ENCODE peak calls at places on chromosomes 12 and 14, in four cellular contexts. V is HepG2, G is H1, Q is K562. J is an unnamed sample.

GRCh38 chr12:49236423-49236822 is 28.5 kb upstream of the TUBA1C start:
- DNase-seq in G (no peak), Q (no peak), V (no peak), J (no peak)

GRCh38 chr14:75170797-75171196 is 5.6 kb downstream of the TMED10 start:
- DNase-seq in G (no peak), V (no peak), Q (no peak), J (no peak)

GRCh38 chr12:26987634-26988424 is 26.4 kb downstream of the TM7SF3 start:
- DNase-seq in G (no peak), V (no peak), Q (no peak), J (no peak)

GRCh38 chr14:54312166-54312801 is 84.5 kb upstream of the CDKN3 start:
- DNase-seq in V (no peak), G (no peak), Q (no peak), J (no peak)

GRCh38 chr12:47079894-47080724 is at the start of gene AMIGO2:
- DNase-seq in Q (peak; percentile 59), G (peak; percentile 72), V (no peak), J (no peak)

GRCh38 chr12:11344504-11344903 is 34.3 kb upstream of the PRB4 start:
- DNase-seq in G (no peak), V (peak; percentile 4), Q (no peak), J (no peak)

GRCh38 chr14:102777711-102778615 is 714 bp downstream of the TRAF3 start:
- DNase-seq in Q (peak; percentile 66), V (no peak), G (no peak), J (no peak)

GRCh38 chr12:11719678-11720099 is 70.2 kb downstream of the ETV6 start:
- DNase-seq in G (no peak), V (no peak), Q (no peak), J (no peak)

GRCh38 chr12:117830471-117830870 is 138.3 kb downstream of the KSR2 start:
- DNase-seq in G (no peak), V (no peak), Q (no peak), J (no peak)

GRCh38 chr14:58426819-58427288 is 477 bp downstream of the TIMM9 start:
- DNase-seq in G (peak; percentile 78), Q (peak; percentile 46), V (peak; percentile 56), J (no peak)

GRCh38 chr14:104593710-104594121 is 10.9 kb downstream of the TMEM179 start:
- DNase-seq in V (no peak), G (no peak), Q (no peak), J (no peak)

GRCh38 chr12:101740980-101741379 is 1.7 kb upstream of the SYCP3 start:
- DNase-seq in V (no peak), G (no peak), Q (no peak), J (no peak)

GRCh38 chr12:50554651-50555050 is 49.9 kb downstream of the DIP2B start:
- DNase-seq in V (no peak), G (no peak), Q (no peak), J (no peak)
- TF ChIP-seq EP300 in V (no peak), G (no peak), Q (no peak), J (no peak)

GRCh38 chr12:78746001-78746400 is 118.6 kb upstream of the SYT1 start:
- DNase-seq in G (no peak), V (no peak), Q (no peak), J (no peak)
- TF ChIP-seq CREB1 in G (no peak), V (no peak), Q (no peak), J (no peak)

GRCh38 chr12:121467638-121468403 is 67.9 kb downstream of the RNF34 start:
- DNase-seq in V (no peak), G (peak; percentile 84), Q (no peak), J (no peak)
- TF ChIP-seq EP300 in V (no peak), G (no peak), Q (no peak), J (no peak)

DNA sequence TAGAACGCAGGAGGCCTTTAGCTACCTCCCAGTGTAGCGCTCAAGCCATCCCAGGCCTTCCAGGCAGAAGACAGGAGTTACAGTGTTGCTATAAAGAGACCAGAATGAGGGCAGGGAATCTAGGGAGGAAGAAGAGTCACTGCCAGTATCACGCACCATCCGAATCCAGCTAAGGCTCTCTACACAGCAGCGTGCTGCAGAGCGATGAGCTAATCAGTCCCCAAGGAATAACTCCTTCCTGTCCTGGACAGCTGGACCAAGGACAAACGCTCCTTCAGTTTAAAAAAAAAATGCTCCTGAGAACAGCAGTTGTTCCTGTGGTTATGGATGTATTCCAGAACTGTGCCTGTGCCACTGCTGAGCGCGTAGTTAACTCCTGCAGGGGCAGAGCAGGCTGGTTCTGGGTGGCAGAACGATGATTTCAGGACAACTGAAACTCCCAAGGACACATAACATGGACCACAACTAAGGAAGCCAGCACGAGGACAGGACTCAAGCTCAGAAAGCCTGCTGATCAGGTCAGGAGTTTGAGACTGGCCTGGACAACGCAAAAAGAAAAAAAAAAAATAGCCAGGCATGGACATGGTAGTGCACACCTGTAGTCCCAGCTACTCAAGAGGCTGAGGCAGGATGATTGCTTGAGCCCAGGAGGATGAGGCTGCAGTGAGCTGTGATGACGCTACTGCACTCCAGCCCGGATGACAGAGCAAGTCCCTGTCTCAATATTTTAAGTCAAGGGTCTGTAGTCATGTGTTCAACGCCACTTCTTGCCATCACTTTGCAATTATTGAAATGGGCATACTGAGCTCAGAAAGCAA is 2.6 kb downstream of the IFFO1 start:
- DNase-seq in Q (no peak), G (no peak), V (no peak), J (no peak)
- TF ChIP-seq CREB1 in Q (no peak), G (no peak), V (no peak), J (no peak)

GRCh38 chr12:79451988-79452387 is 238.8 kb downstream of the PAWR start:
- DNase-seq in G (no peak), Q (no peak), V (peak; percentile 31), J (no peak)

GRCh38 chr12:79451365-79451764 is 239.4 kb downstream of the PAWR start:
- DNase-seq in V (no peak), Q (no peak), G (no peak), J (no peak)

GRCh38 chr12:79452906-79453305 is 237.9 kb downstream of the PAWR start:
- DNase-seq in V (no peak), G (no peak), Q (no peak), J (no peak)

GRCh38 chr12:79455314-79455713 is 235.4 kb downstream of the PAWR start:
- DNase-seq in V (no peak), G (no peak), Q (no peak), J (no peak)

DNA sequence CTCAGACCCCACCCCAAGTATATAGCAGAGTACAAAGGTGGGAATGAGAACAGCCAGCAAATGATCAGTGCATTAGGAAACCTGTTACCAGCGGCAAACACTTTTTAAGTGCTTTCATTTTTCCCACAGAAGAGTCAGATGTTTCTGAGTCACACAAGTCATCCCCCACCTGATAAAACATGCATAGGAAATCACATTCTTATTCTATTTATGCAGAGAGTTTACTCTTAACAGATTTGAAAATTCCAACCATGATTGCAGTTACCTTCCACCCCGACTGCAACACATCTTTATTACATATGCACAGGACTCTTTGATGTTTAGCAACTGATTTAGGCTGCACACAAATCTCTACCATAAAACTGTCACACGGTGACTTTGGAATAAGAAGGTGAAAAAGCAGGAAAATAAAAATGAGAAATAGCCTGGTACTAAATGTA is 236.4 kb downstream of the PAWR start:
- DNase-seq in Q (no peak), V (peak; percentile 26), G (no peak), J (no peak)
- TF ChIP-seq EP300 in Q (no peak), V (no peak), G (no peak), J (no peak)

DNA sequence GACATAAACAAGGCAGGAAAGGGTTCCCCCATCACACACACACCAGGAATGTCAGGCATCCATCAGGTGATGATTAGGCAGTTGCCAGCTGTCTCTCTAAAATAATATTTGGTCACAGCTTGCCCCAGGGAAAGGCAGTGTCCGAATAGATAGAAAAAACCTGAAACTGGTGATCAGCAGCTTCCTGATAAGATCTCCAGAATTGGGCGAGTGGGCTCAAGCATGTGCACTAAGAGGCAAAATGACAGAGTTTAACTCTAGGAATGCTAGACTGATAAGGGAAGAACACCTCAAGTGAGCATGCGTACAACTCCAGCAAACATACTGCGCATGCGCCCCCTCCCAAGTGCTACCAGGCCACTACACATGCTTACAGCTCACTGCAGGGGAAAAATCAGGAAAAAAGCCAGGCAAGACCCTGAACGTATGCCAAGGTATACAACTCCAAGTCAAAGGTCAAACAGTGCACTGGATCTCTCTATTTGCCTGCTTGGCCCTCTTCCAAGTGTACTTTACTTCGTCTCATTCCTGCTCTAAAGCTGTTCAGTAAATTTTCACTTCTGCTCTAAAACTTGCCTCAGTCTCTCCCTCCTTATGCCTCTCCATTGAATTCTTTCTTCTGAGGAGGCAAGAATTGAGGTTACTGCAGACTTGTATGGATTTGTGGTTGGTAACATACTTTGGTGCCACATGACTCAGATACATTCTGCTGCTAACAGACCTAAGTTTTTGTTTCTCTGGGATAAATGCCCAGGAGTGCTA is 73.5 kb upstream of the VASH1 start:
- DNase-seq in G (peak; percentile 10), V (peak; percentile 94), Q (no peak), J (no peak)
- TF ChIP-seq CREB1 in G (no peak), V (no peak), Q (no peak), J (no peak)

DNA sequence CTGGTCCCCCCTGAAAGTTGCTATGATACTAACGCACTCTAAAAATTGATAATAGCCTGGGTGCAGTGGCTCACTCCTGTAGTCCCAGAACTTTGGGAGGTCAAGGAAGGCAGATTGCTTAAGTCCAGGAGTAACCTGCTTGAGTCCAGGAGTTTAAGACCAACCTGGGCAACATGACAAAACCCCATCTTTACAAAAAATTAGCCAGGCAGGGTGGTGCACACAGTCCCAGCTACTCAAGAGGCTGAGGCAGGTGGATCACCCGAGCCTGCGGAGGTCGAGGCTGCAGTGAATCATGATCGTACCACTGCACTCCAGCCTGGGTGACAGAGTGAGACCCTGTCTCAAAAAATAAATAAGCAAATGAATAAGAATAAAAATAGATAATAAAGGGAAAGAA is 42.9 kb downstream of the HEATR5A start:
- DNase-seq in G (no peak), Q (no peak), V (no peak), J (no peak)
- TF ChIP-seq EP300 in G (no peak), Q (no peak), V (no peak), J (no peak)

GRCh38 chr12:103836345-103836744 is 4.7 kb downstream of the NT5DC3 start:
- DNase-seq in V (no peak), G (no peak), Q (no peak), J (no peak)

GRCh38 chr12:103839893-103840292 is 1.1 kb downstream of the NT5DC3 start:
- DNase-seq in V (no peak), Q (no peak), G (no peak), J (no peak)

GRCh38 chr12:103840399-103840880 is 594 bp downstream of the NT5DC3 start:
- DNase-seq in Q (peak; percentile 51), V (no peak), G (no peak), J (no peak)

GRCh38 chr12:103839103-103839502 is 1.9 kb downstream of the NT5DC3 start:
- DNase-seq in G (no peak), Q (no peak), V (peak; percentile 30), J (no peak)

DNA sequence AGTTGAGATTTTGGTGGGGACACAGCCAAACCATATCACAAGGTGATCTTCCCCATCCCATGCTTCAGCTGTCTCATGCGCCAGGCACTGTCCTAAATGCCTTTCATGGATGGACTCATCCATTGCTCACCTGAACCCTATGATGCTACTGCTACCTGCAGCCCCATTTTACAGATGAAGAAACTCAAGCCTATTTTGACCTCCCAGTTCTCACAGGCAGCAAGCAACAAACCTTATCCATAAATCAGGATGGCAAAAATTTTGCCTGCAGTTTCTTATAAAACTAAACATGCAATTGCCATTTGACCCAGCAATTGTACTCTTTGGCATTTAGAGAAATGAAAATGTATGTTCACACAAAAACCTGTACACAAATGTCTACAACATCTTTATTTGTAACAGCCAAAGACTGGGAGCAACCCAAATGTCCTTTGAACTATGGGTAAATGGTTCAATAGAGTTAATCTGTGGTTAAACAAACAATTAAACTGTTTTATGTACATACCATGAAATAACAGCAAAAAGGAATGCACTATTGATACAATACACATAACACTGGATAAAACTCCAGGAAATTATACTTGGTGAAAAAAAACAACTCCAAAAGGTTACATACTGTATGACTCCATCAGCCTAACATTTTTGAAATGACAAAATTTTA is 2.6 kb downstream of the NT5DC3 start:
- DNase-seq in G (no peak), V (peak; percentile 87), Q (no peak), J (no peak)
- TF ChIP-seq CREB1 in G (no peak), V (no peak), Q (no peak), J (no peak)